ENCODE peak calls at places on chromosomes 7 and 10, in ten cellular contexts. One of them, this sample, is unnamed.

GRCh38 chr7:31782411-31782991 is 95.5 kb downstream of the PPP1R17 start:
- DNase-seq in NCI-H460: peak; percentile 70
- DNase-seq in activated T-cell treated with anti-CD3 and anti-CD28 coated beads for 48 hours: no peak
- DNase-seq in fibroblast of gingiva: peak; percentile 36
- DNase-seq in ELF-1: peak; percentile 61
- DNase-seq in activated T-helper 1 cell treated with Interleukin-2 at 50 U/mL for 16 hours: no peak
- DNase-seq in EL: peak; percentile 83
- DNase-seq in CD4-positive, CD25-positive, alpha-beta regulatory T cell: no peak
- DNase-seq in stimulated activated naive CD4-positive, alpha-beta T cell: no peak
- DNase-seq in foreskin fibroblast: peak; percentile 19
- DNase-seq in this sample: peak; percentile 47

GRCh38 chr7:33979300-33979806 is 74.0 kb downstream of the BMPER start:
- DNase-seq in NCI-H460: no peak
- DNase-seq in activated T-cell treated with anti-CD3 and anti-CD28 coated beads for 48 hours: no peak
- DNase-seq in fibroblast of gingiva: no peak
- DNase-seq in ELF-1: peak; percentile 11
- DNase-seq in activated T-helper 1 cell treated with Interleukin-2 at 50 U/mL for 16 hours: no peak
- DNase-seq in EL: no peak
- DNase-seq in CD4-positive, CD25-positive, alpha-beta regulatory T cell: no peak
- DNase-seq in stimulated activated naive CD4-positive, alpha-beta T cell: no peak
- DNase-seq in foreskin fibroblast: no peak
- DNase-seq in this sample: no peak

GRCh38 chr10:106557053-106557452 is 607.5 kb downstream of the SORCS1 start:
- DNase-seq in NCI-H460: no peak
- DNase-seq in activated T-cell treated with anti-CD3 and anti-CD28 coated beads for 48 hours: no peak
- DNase-seq in fibroblast of gingiva: peak; percentile 10
- DNase-seq in ELF-1: no peak
- DNase-seq in activated T-helper 1 cell treated with Interleukin-2 at 50 U/mL for 16 hours: no peak
- DNase-seq in EL: peak; percentile 80
- DNase-seq in CD4-positive, CD25-positive, alpha-beta regulatory T cell: no peak
- DNase-seq in stimulated activated naive CD4-positive, alpha-beta T cell: no peak
- DNase-seq in foreskin fibroblast: peak; percentile 39
- DNase-seq in this sample: no peak

GRCh38 chr10:77637474-77637985 is at the start of gene KCNMA1:
- DNase-seq in NCI-H460: no peak
- DNase-seq in activated T-cell treated with anti-CD3 and anti-CD28 coated beads for 48 hours: no peak
- DNase-seq in fibroblast of gingiva: peak; percentile 55
- DNase-seq in ELF-1: peak; percentile 32
- DNase-seq in activated T-helper 1 cell treated with Interleukin-2 at 50 U/mL for 16 hours: no peak
- DNase-seq in EL: peak; percentile 73
- DNase-seq in CD4-positive, CD25-positive, alpha-beta regulatory T cell: no peak
- DNase-seq in stimulated activated naive CD4-positive, alpha-beta T cell: no peak
- DNase-seq in foreskin fibroblast: peak; percentile 48
- DNase-seq in this sample: peak; percentile 82

GRCh38 chr7:83130191-83130590 is 32.5 kb downstream of the PCLO start:
- DNase-seq in NCI-H460: no peak
- DNase-seq in activated T-cell treated with anti-CD3 and anti-CD28 coated beads for 48 hours: no peak
- DNase-seq in fibroblast of gingiva: no peak
- DNase-seq in ELF-1: no peak
- DNase-seq in activated T-helper 1 cell treated with Interleukin-2 at 50 U/mL for 16 hours: no peak
- DNase-seq in EL: no peak
- DNase-seq in CD4-positive, CD25-positive, alpha-beta regulatory T cell: no peak
- DNase-seq in stimulated activated naive CD4-positive, alpha-beta T cell: no peak
- DNase-seq in foreskin fibroblast: no peak
- DNase-seq in this sample: no peak

GRCh38 chr10:88299787-88300186 is 283.3 kb downstream of the RNLS start:
- DNase-seq in NCI-H460: no peak
- DNase-seq in activated T-cell treated with anti-CD3 and anti-CD28 coated beads for 48 hours: no peak
- DNase-seq in fibroblast of gingiva: no peak
- DNase-seq in ELF-1: no peak
- DNase-seq in activated T-helper 1 cell treated with Interleukin-2 at 50 U/mL for 16 hours: no peak
- DNase-seq in EL: no peak
- DNase-seq in CD4-positive, CD25-positive, alpha-beta regulatory T cell: no peak
- DNase-seq in stimulated activated naive CD4-positive, alpha-beta T cell: no peak
- DNase-seq in foreskin fibroblast: no peak
- DNase-seq in this sample: no peak

GRCh38 chr10:35639021-35639521 is 3.0 kb downstream of the FZD8 start:
- DNase-seq in NCI-H460: no peak
- DNase-seq in activated T-cell treated with anti-CD3 and anti-CD28 coated beads for 48 hours: no peak
- DNase-seq in fibroblast of gingiva: no peak
- DNase-seq in ELF-1: peak; percentile 76
- DNase-seq in activated T-helper 1 cell treated with Interleukin-2 at 50 U/mL for 16 hours: no peak
- DNase-seq in EL: no peak
- DNase-seq in CD4-positive, CD25-positive, alpha-beta regulatory T cell: no peak
- DNase-seq in stimulated activated naive CD4-positive, alpha-beta T cell: no peak
- DNase-seq in foreskin fibroblast: no peak
- DNase-seq in this sample: no peak

GRCh38 chr7:46879783-46880182 is 702.1 kb downstream of the TNS3 start:
- DNase-seq in NCI-H460: no peak
- DNase-seq in activated T-cell treated with anti-CD3 and anti-CD28 coated beads for 48 hours: no peak
- DNase-seq in fibroblast of gingiva: no peak
- DNase-seq in ELF-1: no peak
- DNase-seq in activated T-helper 1 cell treated with Interleukin-2 at 50 U/mL for 16 hours: no peak
- DNase-seq in EL: no peak
- DNase-seq in CD4-positive, CD25-positive, alpha-beta regulatory T cell: no peak
- DNase-seq in stimulated activated naive CD4-positive, alpha-beta T cell: no peak
- DNase-seq in foreskin fibroblast: no peak
- DNase-seq in this sample: no peak

GRCh38 chr10:988667-989545 is 672 bp downstream of the GTPBP4 start:
- DNase-seq in NCI-H460: no peak
- DNase-seq in activated T-cell treated with anti-CD3 and anti-CD28 coated beads for 48 hours: no peak
- DNase-seq in fibroblast of gingiva: peak; percentile 26
- DNase-seq in ELF-1: peak; percentile 8
- DNase-seq in activated T-helper 1 cell treated with Interleukin-2 at 50 U/mL for 16 hours: peak; percentile 6
- DNase-seq in EL: peak; percentile 25
- DNase-seq in CD4-positive, CD25-positive, alpha-beta regulatory T cell: no peak
- DNase-seq in stimulated activated naive CD4-positive, alpha-beta T cell: no peak
- DNase-seq in foreskin fibroblast: no peak
- DNase-seq in this sample: no peak

GRCh38 chr10:130498934-130499333 is 362.7 kb downstream of the GLRX3 start:
- DNase-seq in NCI-H460: no peak
- DNase-seq in activated T-cell treated with anti-CD3 and anti-CD28 coated beads for 48 hours: no peak
- DNase-seq in fibroblast of gingiva: no peak
- DNase-seq in ELF-1: no peak
- DNase-seq in activated T-helper 1 cell treated with Interleukin-2 at 50 U/mL for 16 hours: no peak
- DNase-seq in EL: no peak
- DNase-seq in CD4-positive, CD25-positive, alpha-beta regulatory T cell: no peak
- DNase-seq in stimulated activated naive CD4-positive, alpha-beta T cell: no peak
- DNase-seq in foreskin fibroblast: no peak
- DNase-seq in this sample: no peak

GRCh38 chr10:31697271-31698168 is 231.1 kb downstream of the ARHGAP12 start:
- DNase-seq in NCI-H460: peak; percentile 57
- DNase-seq in activated T-cell treated with anti-CD3 and anti-CD28 coated beads for 48 hours: no peak
- DNase-seq in fibroblast of gingiva: peak; percentile 82
- DNase-seq in ELF-1: peak; percentile 22
- DNase-seq in activated T-helper 1 cell treated with Interleukin-2 at 50 U/mL for 16 hours: no peak
- DNase-seq in EL: peak; percentile 85
- DNase-seq in CD4-positive, CD25-positive, alpha-beta regulatory T cell: no peak
- DNase-seq in stimulated activated naive CD4-positive, alpha-beta T cell: no peak
- DNase-seq in foreskin fibroblast: peak; percentile 86
- DNase-seq in this sample: no peak

GRCh38 chr7:28046035-28046434 is 134.6 kb downstream of the JAZF1 start:
- DNase-seq in NCI-H460: no peak
- DNase-seq in activated T-cell treated with anti-CD3 and anti-CD28 coated beads for 48 hours: no peak
- DNase-seq in fibroblast of gingiva: no peak
- DNase-seq in ELF-1: no peak
- DNase-seq in activated T-helper 1 cell treated with Interleukin-2 at 50 U/mL for 16 hours: no peak
- DNase-seq in EL: no peak
- DNase-seq in CD4-positive, CD25-positive, alpha-beta regulatory T cell: no peak
- DNase-seq in stimulated activated naive CD4-positive, alpha-beta T cell: no peak
- DNase-seq in foreskin fibroblast: no peak
- DNase-seq in this sample: no peak

GRCh38 chr7:88795553-88795952 is at the start of gene TEX47:
- DNase-seq in NCI-H460: no peak
- DNase-seq in activated T-cell treated with anti-CD3 and anti-CD28 coated beads for 48 hours: no peak
- DNase-seq in fibroblast of gingiva: no peak
- DNase-seq in ELF-1: peak; percentile 6
- DNase-seq in activated T-helper 1 cell treated with Interleukin-2 at 50 U/mL for 16 hours: no peak
- DNase-seq in EL: no peak
- DNase-seq in CD4-positive, CD25-positive, alpha-beta regulatory T cell: no peak
- DNase-seq in stimulated activated naive CD4-positive, alpha-beta T cell: no peak
- DNase-seq in foreskin fibroblast: no peak
- DNase-seq in this sample: peak; percentile 51

GRCh38 chr7:157266272-157266671 is 70.5 kb upstream of the DNAJB6 start:
- DNase-seq in NCI-H460: no peak
- DNase-seq in activated T-cell treated with anti-CD3 and anti-CD28 coated beads for 48 hours: no peak
- DNase-seq in fibroblast of gingiva: no peak
- DNase-seq in ELF-1: no peak
- DNase-seq in activated T-helper 1 cell treated with Interleukin-2 at 50 U/mL for 16 hours: no peak
- DNase-seq in EL: peak; percentile 48
- DNase-seq in CD4-positive, CD25-positive, alpha-beta regulatory T cell: no peak
- DNase-seq in stimulated activated naive CD4-positive, alpha-beta T cell: no peak
- DNase-seq in foreskin fibroblast: no peak
- DNase-seq in this sample: no peak

GRCh38 chr7:130956417-130957139 is 222.6 kb upstream of the KLF14 start:
- DNase-seq in NCI-H460: no peak
- DNase-seq in activated T-cell treated with anti-CD3 and anti-CD28 coated beads for 48 hours: no peak
- DNase-seq in fibroblast of gingiva: no peak
- DNase-seq in ELF-1: no peak
- DNase-seq in activated T-helper 1 cell treated with Interleukin-2 at 50 U/mL for 16 hours: no peak
- DNase-seq in EL: no peak
- DNase-seq in CD4-positive, CD25-positive, alpha-beta regulatory T cell: no peak
- DNase-seq in stimulated activated naive CD4-positive, alpha-beta T cell: no peak
- DNase-seq in foreskin fibroblast: no peak
- DNase-seq in this sample: no peak

GRCh38 chr7:138863931-138864330 is 65.9 kb upstream of the ATP6V0A4 start:
- DNase-seq in NCI-H460: no peak
- DNase-seq in activated T-cell treated with anti-CD3 and anti-CD28 coated beads for 48 hours: no peak
- DNase-seq in fibroblast of gingiva: no peak
- DNase-seq in ELF-1: no peak
- DNase-seq in activated T-helper 1 cell treated with Interleukin-2 at 50 U/mL for 16 hours: no peak
- DNase-seq in EL: no peak
- DNase-seq in CD4-positive, CD25-positive, alpha-beta regulatory T cell: no peak
- DNase-seq in stimulated activated naive CD4-positive, alpha-beta T cell: no peak
- DNase-seq in foreskin fibroblast: no peak
- DNase-seq in this sample: no peak

GRCh38 chr7:151243411-151244155 is 4.9 kb downstream of the SMARCD3 start:
- DNase-seq in NCI-H460: no peak
- DNase-seq in activated T-cell treated with anti-CD3 and anti-CD28 coated beads for 48 hours: no peak
- DNase-seq in fibroblast of gingiva: no peak
- DNase-seq in ELF-1: no peak
- DNase-seq in activated T-helper 1 cell treated with Interleukin-2 at 50 U/mL for 16 hours: no peak
- DNase-seq in EL: no peak
- DNase-seq in CD4-positive, CD25-positive, alpha-beta regulatory T cell: peak; percentile 41
- DNase-seq in stimulated activated naive CD4-positive, alpha-beta T cell: peak; percentile 49
- DNase-seq in foreskin fibroblast: no peak
- DNase-seq in this sample: no peak

GRCh38 chr10:86023336-86023735 is 343.3 kb downstream of the GRID1 start:
- DNase-seq in NCI-H460: no peak
- DNase-seq in activated T-cell treated with anti-CD3 and anti-CD28 coated beads for 48 hours: no peak
- DNase-seq in fibroblast of gingiva: no peak
- DNase-seq in ELF-1: no peak
- DNase-seq in activated T-helper 1 cell treated with Interleukin-2 at 50 U/mL for 16 hours: no peak
- DNase-seq in EL: no peak
- DNase-seq in CD4-positive, CD25-positive, alpha-beta regulatory T cell: no peak
- DNase-seq in stimulated activated naive CD4-positive, alpha-beta T cell: no peak
- DNase-seq in foreskin fibroblast: no peak
- DNase-seq in this sample: no peak

GRCh38 chr10:71590786-71591350 is 128.7 kb downstream of the C10orf105 start:
- DNase-seq in NCI-H460: no peak
- DNase-seq in activated T-cell treated with anti-CD3 and anti-CD28 coated beads for 48 hours: no peak
- DNase-seq in fibroblast of gingiva: no peak
- DNase-seq in ELF-1: no peak
- DNase-seq in activated T-helper 1 cell treated with Interleukin-2 at 50 U/mL for 16 hours: no peak
- DNase-seq in EL: no peak
- DNase-seq in CD4-positive, CD25-positive, alpha-beta regulatory T cell: no peak
- DNase-seq in stimulated activated naive CD4-positive, alpha-beta T cell: no peak
- DNase-seq in foreskin fibroblast: no peak
- DNase-seq in this sample: no peak

GRCh38 chr7:91836065-91836368 is 44.5 kb downstream of the MTERF1 start:
- DNase-seq in NCI-H460: no peak
- DNase-seq in activated T-cell treated with anti-CD3 and anti-CD28 coated beads for 48 hours: no peak
- DNase-seq in fibroblast of gingiva: no peak
- DNase-seq in ELF-1: no peak
- DNase-seq in activated T-helper 1 cell treated with Interleukin-2 at 50 U/mL for 16 hours: no peak
- DNase-seq in EL: peak; percentile 32
- DNase-seq in CD4-positive, CD25-positive, alpha-beta regulatory T cell: no peak
- DNase-seq in stimulated activated naive CD4-positive, alpha-beta T cell: no peak
- DNase-seq in foreskin fibroblast: no peak
- DNase-seq in this sample: peak; percentile 6

GRCh38 chr7:51162724-51163329 is 153.8 kb downstream of the COBL start:
- DNase-seq in NCI-H460: peak; percentile 69
- DNase-seq in activated T-cell treated with anti-CD3 and anti-CD28 coated beads for 48 hours: peak; percentile 57
- DNase-seq in fibroblast of gingiva: peak; percentile 61
- DNase-seq in ELF-1: peak; percentile 88
- DNase-seq in activated T-helper 1 cell treated with Interleukin-2 at 50 U/mL for 16 hours: peak; percentile 17
- DNase-seq in EL: peak; percentile 82
- DNase-seq in CD4-positive, CD25-positive, alpha-beta regulatory T cell: peak; percentile 24
- DNase-seq in stimulated activated naive CD4-positive, alpha-beta T cell: peak; percentile 32
- DNase-seq in foreskin fibroblast: peak; percentile 63
- DNase-seq in this sample: peak; percentile 47

GRCh38 chr10:69316313-69317059 is 38.2 kb downstream of the HK1 start:
- DNase-seq in NCI-H460: no peak
- DNase-seq in activated T-cell treated with anti-CD3 and anti-CD28 coated beads for 48 hours: no peak
- DNase-seq in fibroblast of gingiva: no peak
- DNase-seq in ELF-1: peak; percentile 62
- DNase-seq in activated T-helper 1 cell treated with Interleukin-2 at 50 U/mL for 16 hours: no peak
- DNase-seq in EL: peak; percentile 69
- DNase-seq in CD4-positive, CD25-positive, alpha-beta regulatory T cell: no peak
- DNase-seq in stimulated activated naive CD4-positive, alpha-beta T cell: no peak
- DNase-seq in foreskin fibroblast: peak; percentile 48
- DNase-seq in this sample: peak; percentile 62

GRCh38 chr7:133434246-133434865 is 181.5 kb downstream of the EXOC4 start:
- DNase-seq in NCI-H460: peak; percentile 45
- DNase-seq in activated T-cell treated with anti-CD3 and anti-CD28 coated beads for 48 hours: no peak
- DNase-seq in fibroblast of gingiva: peak; percentile 33
- DNase-seq in ELF-1: no peak
- DNase-seq in activated T-helper 1 cell treated with Interleukin-2 at 50 U/mL for 16 hours: no peak
- DNase-seq in EL: peak; percentile 45
- DNase-seq in CD4-positive, CD25-positive, alpha-beta regulatory T cell: no peak
- DNase-seq in stimulated activated naive CD4-positive, alpha-beta T cell: no peak
- DNase-seq in foreskin fibroblast: peak; percentile 10
- DNase-seq in this sample: no peak

GRCh38 chr7:126026421-126027088 is 1096.9 kb upstream of the POT1 start:
- DNase-seq in NCI-H460: no peak
- DNase-seq in activated T-cell treated with anti-CD3 and anti-CD28 coated beads for 48 hours: no peak
- DNase-seq in fibroblast of gingiva: no peak
- DNase-seq in ELF-1: peak; percentile 5
- DNase-seq in activated T-helper 1 cell treated with Interleukin-2 at 50 U/mL for 16 hours: no peak
- DNase-seq in EL: no peak
- DNase-seq in CD4-positive, CD25-positive, alpha-beta regulatory T cell: no peak
- DNase-seq in stimulated activated naive CD4-positive, alpha-beta T cell: no peak
- DNase-seq in foreskin fibroblast: no peak
- DNase-seq in this sample: no peak

GRCh38 chr10:71150811-71151210 is 61.6 kb upstream of the UNC5B start:
- DNase-seq in NCI-H460: no peak
- DNase-seq in activated T-cell treated with anti-CD3 and anti-CD28 coated beads for 48 hours: no peak
- DNase-seq in fibroblast of gingiva: no peak
- DNase-seq in ELF-1: no peak
- DNase-seq in activated T-helper 1 cell treated with Interleukin-2 at 50 U/mL for 16 hours: no peak
- DNase-seq in EL: no peak
- DNase-seq in CD4-positive, CD25-positive, alpha-beta regulatory T cell: no peak
- DNase-seq in stimulated activated naive CD4-positive, alpha-beta T cell: no peak
- DNase-seq in foreskin fibroblast: no peak
- DNase-seq in this sample: no peak

GRCh38 chr10:6579193-6579903 is 728 bp downstream of the PRKCQ start:
- DNase-seq in NCI-H460: no peak
- DNase-seq in activated T-cell treated with anti-CD3 and anti-CD28 coated beads for 48 hours: no peak
- DNase-seq in fibroblast of gingiva: no peak
- DNase-seq in ELF-1: peak; percentile 25
- DNase-seq in activated T-helper 1 cell treated with Interleukin-2 at 50 U/mL for 16 hours: no peak
- DNase-seq in EL: no peak
- DNase-seq in CD4-positive, CD25-positive, alpha-beta regulatory T cell: no peak
- DNase-seq in stimulated activated naive CD4-positive, alpha-beta T cell: peak; percentile 20
- DNase-seq in foreskin fibroblast: no peak
- DNase-seq in this sample: no peak

GRCh38 chr10:44316187-44316921 is 68.5 kb downstream of the CXCL12 start:
- DNase-seq in NCI-H460: no peak
- DNase-seq in activated T-cell treated with anti-CD3 and anti-CD28 coated beads for 48 hours: peak; percentile 10
- DNase-seq in fibroblast of gingiva: no peak
- DNase-seq in ELF-1: peak; percentile 90
- DNase-seq in activated T-helper 1 cell treated with Interleukin-2 at 50 U/mL for 16 hours: no peak
- DNase-seq in EL: no peak
- DNase-seq in CD4-positive, CD25-positive, alpha-beta regulatory T cell: no peak
- DNase-seq in stimulated activated naive CD4-positive, alpha-beta T cell: no peak
- DNase-seq in foreskin fibroblast: no peak
- DNase-seq in this sample: peak; percentile 54

GRCh38 chr7:95550546-95550945 is 45.8 kb downstream of the PDK4 start:
- DNase-seq in NCI-H460: no peak
- DNase-seq in activated T-cell treated with anti-CD3 and anti-CD28 coated beads for 48 hours: no peak
- DNase-seq in fibroblast of gingiva: peak; percentile 32
- DNase-seq in ELF-1: no peak
- DNase-seq in activated T-helper 1 cell treated with Interleukin-2 at 50 U/mL for 16 hours: no peak
- DNase-seq in EL: no peak
- DNase-seq in CD4-positive, CD25-positive, alpha-beta regulatory T cell: no peak
- DNase-seq in stimulated activated naive CD4-positive, alpha-beta T cell: no peak
- DNase-seq in foreskin fibroblast: no peak
- DNase-seq in this sample: no peak

This sample was measured in T47D.